ENCODE peak calls at places on chromosomes 5 and 9, in seven cellular contexts. E is SK-N-SH; Z is stimulated activated CD4-positive, alpha-beta T cell treated with anti-CD3 and anti-CD28 coated beads, TNF-alpha, amount 100 ng/mL, for 48 hours; K is heart right ventricle; A is H1; I is iris pigment epithelial cell; W is NCI-H2029 treated with DMSO at 0.1 percent for 48 hours. T is an unnamed sample.

GRCh38 chr5:80957031-80957761 is 3.0 kb upstream of the RASGRF2 start:
- DNase-seq in E (no peak), Z (no peak), K (no peak), A (no peak), I (peak), W (peak), T (no peak)

GRCh38 chr5:157269763-157270272 is 3.9 kb downstream of the CYFIP2 start:
- DNase-seq in E (no peak), Z (no peak), K (no peak), A (no peak), I (no peak), W (peak), T (no peak)

GRCh38 chr9:37574241-37574721 is 1.9 kb downstream of the FBXO10 start:
- DNase-seq in E (peak), Z (no peak), K (no peak), A (no peak), I (peak), W (no peak), T (peak)

GRCh38 chr5:157559301-157559700 is 16.3 kb downstream of the ADAM19 start:
- DNase-seq in E (no peak), Z (no peak), K (no peak), A (no peak), I (peak), W (no peak), T (no peak)

GRCh38 chr9:109342878-109343277 is 22.0 kb upstream of the EPB41L4B start:
- DNase-seq in E (no peak), Z (no peak), K (no peak), A (no peak), I (no peak), W (no peak), T (no peak)

GRCh38 chr9:121483049-121483448 is 16.6 kb downstream of the GGTA1 start:
- DNase-seq in E (no peak), Z (no peak), K (no peak), A (no peak), I (no peak), W (peak), T (no peak)

GRCh38 chr5:175566697-175567096 is 88.3 kb downstream of the SFXN1 start:
- DNase-seq in E (no peak), Z (no peak), K (no peak), A (no peak), I (no peak), W (no peak), T (no peak)

GRCh38 chr5:38329132-38329715 is 70.9 kb downstream of the EGFLAM start:
- DNase-seq in E (no peak), Z (no peak), K (no peak), A (no peak), I (peak), W (no peak), T (no peak)

GRCh38 chr5:73312146-73312871 is 136.3 kb downstream of the FOXD1 start:
- DNase-seq in E (no peak), Z (no peak), K (no peak), A (no peak), I (peak), W (no peak), T (no peak)

GRCh38 chr5:59238126-59238902 is 655.2 kb downstream of the PDE4D start:
- DNase-seq in E (no peak), Z (no peak), K (no peak), A (no peak), I (no peak), W (no peak), T (no peak)

GRCh38 chr9:4424891-4425290 is 65.4 kb upstream of the SLC1A1 start:
- DNase-seq in E (no peak), Z (no peak), K (no peak), A (no peak), I (peak), W (no peak), T (no peak)

GRCh38 chr5:114789773-114790402 is 379.8 kb downstream of the TRIM36 start:
- DNase-seq in E (peak), Z (no peak), K (no peak), A (no peak), I (peak), W (no peak), T (no peak)

GRCh38 chr9:29078063-29078660 is 1504.9 kb upstream of the C9orf72 start:
- DNase-seq in E (no peak), Z (no peak), K (no peak), A (no peak), I (peak), W (no peak), T (no peak)

GRCh38 chr5:15501057-15501791 is 1.2 kb downstream of the FBXL7 start:
- DNase-seq in E (peak), Z (no peak), K (peak), A (no peak), I (peak), W (no peak), T (peak)

GRCh38 chr5:33281507-33281906 is 159.3 kb upstream of the TARS1 start:
- DNase-seq in E (no peak), Z (no peak), K (no peak), A (no peak), I (peak), W (no peak), T (no peak)

GRCh38 chr5:78597858-78598415 is 50.6 kb downstream of the LHFPL2 start:
- DNase-seq in E (no peak), Z (no peak), K (no peak), A (no peak), I (peak), W (no peak), T (no peak)

GRCh38 chr5:122471031-122471751 is 159.2 kb downstream of the SNCAIP start:
- DNase-seq in E (no peak), Z (no peak), K (no peak), A (no peak), I (no peak), W (no peak), T (no peak)

GRCh38 chr5:68465133-68465532 is 249.6 kb downstream of the PIK3R1 start:
- DNase-seq in E (no peak), Z (peak), K (no peak), A (no peak), I (no peak), W (no peak), T (no peak)

GRCh38 chr5:33684760-33685159 is 207.0 kb downstream of the ADAMTS12 start:
- DNase-seq in E (no peak), Z (no peak), K (no peak), A (no peak), I (no peak), W (no peak), T (no peak)

GRCh38 chr9:114002986-114003740 is 74.9 kb downstream of the AMBP start:
- DNase-seq in E (no peak), Z (no peak), K (peak), A (no peak), I (no peak), W (no peak), T (no peak)

GRCh38 chr5:158534203-158534602 is 565.5 kb downstream of the EBF1 start:
- DNase-seq in E (no peak), Z (no peak), K (no peak), A (no peak), I (no peak), W (no peak), T (no peak)

GRCh38 chr5:132483661-132484385 is 6.8 kb downstream of the IRF1 start:
- DNase-seq in E (no peak), Z (no peak), K (no peak), A (no peak), I (no peak), W (no peak), T (no peak)

GRCh38 chr9:125126019-125126746 is 17.1 kb downstream of the SCAI start:
- DNase-seq in E (peak), Z (peak), K (peak), A (no peak), I (peak), W (no peak), T (peak)

GRCh38 chr9:137168907-137169763 is 716 bp downstream of the LRRC26 start:
- DNase-seq in E (peak), Z (no peak), K (no peak), A (no peak), I (peak), W (peak), T (peak)

GRCh38 chr5:71663166-71663565 is 55.9 kb upstream of the CARTPT start:
- DNase-seq in E (no peak), Z (no peak), K (no peak), A (no peak), I (no peak), W (no peak), T (no peak)

GRCh38 chr9:115596743-115597080 is 478.8 kb upstream of the TNC start:
- DNase-seq in E (no peak), Z (no peak), K (no peak), A (no peak), I (no peak), W (no peak), T (no peak)

GRCh38 chr9:108017671-108018070 is 528.1 kb upstream of the KLF4 start:
- DNase-seq in E (no peak), Z (no peak), K (no peak), A (no peak), I (no peak), W (no peak), T (no peak)

GRCh38 chr9:32928145-32928763 is 73.2 kb downstream of the APTX start:
- DNase-seq in E (no peak), Z (no peak), K (peak), A (no peak), I (no peak), W (no peak), T (no peak)

GRCh38 chr5:96785719-96786118 is 22.0 kb downstream of the ERAP1 start:
- DNase-seq in E (no peak), Z (no peak), K (no peak), A (no peak), I (no peak), W (no peak), T (no peak)

GRCh38 chr9:18909140-18910018 is 123.6 kb downstream of the SAXO1 start:
- DNase-seq in E (no peak), Z (no peak), K (no peak), A (no peak), I (no peak), W (no peak), T (no peak)

GRCh38 chr9:126965541-126966428 is 51.2 kb downstream of the RALGPS1 start:
- DNase-seq in E (peak), Z (no peak), K (peak), A (peak), I (peak), W (no peak), T (peak)

GRCh38 chr5:135821061-135821781 is 13.2 kb upstream of the SLC25A48 start:
- DNase-seq in E (no peak), Z (no peak), K (no peak), A (no peak), I (no peak), W (peak), T (no peak)

GRCh38 chr9:9387511-9388115 is 1225.2 kb downstream of the PTPRD start:
- DNase-seq in E (no peak), Z (no peak), K (no peak), A (no peak), I (no peak), W (no peak), T (no peak)

GRCh38 chr5:44536650-44537260 is 147.5 kb upstream of the FGF10 start:
- DNase-seq in E (peak), Z (no peak), K (peak), A (no peak), I (peak), W (no peak), T (peak)

GRCh38 chr5:90097082-90097477 is 312.5 kb downstream of the CETN3 start:
- DNase-seq in E (no peak), Z (no peak), K (no peak), A (no peak), I (no peak), W (no peak), T (no peak)

GRCh38 chr9:130352081-130352480 is 86.5 kb downstream of the HMCN2 start:
- DNase-seq in E (no peak), Z (no peak), K (no peak), A (no peak), I (peak), W (no peak), T (no peak)

GRCh38 chr5:42360061-42360460 is 63.2 kb upstream of the GHR start:
- DNase-seq in E (no peak), Z (no peak), K (no peak), A (no peak), I (peak), W (no peak), T (no peak)

GRCh38 chr5:149581931-149582768 is 852 bp downstream of the ARHGEF37 start:
- DNase-seq in E (no peak), Z (no peak), K (peak), A (no peak), I (no peak), W (peak), T (no peak)

GRCh38 chr9:97786341-97786740 is 66.7 kb upstream of the FOXE1 start:
- DNase-seq in E (no peak), Z (no peak), K (no peak), A (no peak), I (peak), W (no peak), T (no peak)